ENCODE peak calls at places on chromosome 9, in four cellular contexts. One of them, this sample, is unnamed.

GRCh38 chr9:108002296-108003056 is 512.9 kb upstream of the KLF4 start:
- DNase-seq in cardiac fibroblast: peak; percentile 34
- DNase-seq in fibroblast of mammary gland: peak; percentile 34
- DNase-seq in GM10248: no peak
- DNase-seq in this sample: no peak

GRCh38 chr9:91844170-91844569 is 105.9 kb downstream of the ROR2 start:
- DNase-seq in cardiac fibroblast: no peak
- DNase-seq in fibroblast of mammary gland: no peak
- DNase-seq in GM10248: no peak
- DNase-seq in this sample: no peak

GRCh38 chr9:136643596-136644342 is 18.9 kb upstream of the EGFL7 start:
- DNase-seq in GM10248: no peak
- DNase-seq in fibroblast of mammary gland: no peak
- DNase-seq in cardiac fibroblast: no peak
- DNase-seq in this sample: no peak

GRCh38 chr9:35661756-35662350 is 3.1 kb downstream of the ARHGEF39 start:
- DNase-seq in fibroblast of mammary gland: no peak
- DNase-seq in cardiac fibroblast: no peak
- DNase-seq in GM10248: no peak
- DNase-seq in this sample: no peak

GRCh38 chr9:5489630-5490484 is 20.5 kb upstream of the PDCD1LG2 start:
- DNase-seq in fibroblast of mammary gland: no peak
- DNase-seq in cardiac fibroblast: no peak
- DNase-seq in GM10248: no peak
- DNase-seq in this sample: no peak

GRCh38 chr9:26175264-26175663 is 497.0 kb upstream of the TUSC1 start:
- DNase-seq in GM10248: no peak
- DNase-seq in fibroblast of mammary gland: peak; percentile 10
- DNase-seq in cardiac fibroblast: peak; percentile 5
- DNase-seq in this sample: no peak

GRCh38 chr9:6566409-6567139 is 79.0 kb downstream of the GLDC start:
- DNase-seq in cardiac fibroblast: peak; percentile 99
- DNase-seq in fibroblast of mammary gland: peak; percentile 99
- DNase-seq in GM10248: peak; percentile 28
- DNase-seq in this sample: peak; percentile 98

GRCh38 chr9:106846847-106847246 is 16.1 kb upstream of the ZNF462 start:
- DNase-seq in GM10248: no peak
- DNase-seq in fibroblast of mammary gland: peak; percentile 67
- DNase-seq in cardiac fibroblast: peak; percentile 83
- DNase-seq in this sample: peak; percentile 80

GRCh38 chr9:5718296-5719032 is 89.6 kb downstream of the RIC1 start:
- DNase-seq in fibroblast of mammary gland: peak; percentile 43
- DNase-seq in cardiac fibroblast: no peak
- DNase-seq in GM10248: no peak
- DNase-seq in this sample: no peak

GRCh38 chr9:115715656-115716055 is 437.9 kb upstream of the PAPPA start:
- DNase-seq in cardiac fibroblast: peak; percentile 36
- DNase-seq in fibroblast of mammary gland: peak; percentile 36
- DNase-seq in GM10248: no peak
- DNase-seq in this sample: no peak

GRCh38 chr9:99588299-99588698 is 233.4 kb upstream of the NR4A3 start:
- DNase-seq in fibroblast of mammary gland: no peak
- DNase-seq in GM10248: no peak
- DNase-seq in cardiac fibroblast: no peak
- DNase-seq in this sample: no peak

GRCh38 chr9:114682846-114683245 is 854 bp upstream of the TEX48 start:
- DNase-seq in GM10248: no peak
- DNase-seq in cardiac fibroblast: no peak
- DNase-seq in fibroblast of mammary gland: no peak
- DNase-seq in this sample: no peak

GRCh38 chr9:111052831-111053230 is 14.6 kb upstream of the LPAR1 start:
- DNase-seq in cardiac fibroblast: peak; percentile 71
- DNase-seq in fibroblast of mammary gland: no peak
- DNase-seq in GM10248: no peak
- DNase-seq in this sample: no peak

GRCh38 chr9:107174441-107174840 is 108.6 kb upstream of the RAD23B start:
- DNase-seq in GM10248: no peak
- DNase-seq in cardiac fibroblast: peak; percentile 14
- DNase-seq in fibroblast of mammary gland: peak; percentile 26
- DNase-seq in this sample: no peak

GRCh38 chr9:5846501-5846921 is 13.6 kb upstream of the ERMP1 start:
- DNase-seq in fibroblast of mammary gland: peak; percentile 56
- DNase-seq in GM10248: no peak
- DNase-seq in cardiac fibroblast: peak; percentile 72
- DNase-seq in this sample: peak; percentile 78

GRCh38 chr9:3845549-3845948 is 319.7 kb upstream of the RFX3 start:
- DNase-seq in cardiac fibroblast: no peak
- DNase-seq in fibroblast of mammary gland: no peak
- DNase-seq in GM10248: no peak
- DNase-seq in this sample: no peak

GRCh38 chr9:128810873-128811272 is 7.4 kb upstream of the ENDOG start:
- DNase-seq in cardiac fibroblast: no peak
- DNase-seq in GM10248: no peak
- DNase-seq in fibroblast of mammary gland: no peak
- DNase-seq in this sample: no peak

GRCh38 chr9:20623021-20623747 is 885 bp upstream of the MLLT3 start:
- DNase-seq in cardiac fibroblast: no peak
- DNase-seq in GM10248: peak; percentile 22
- DNase-seq in fibroblast of mammary gland: no peak
- DNase-seq in this sample: peak; percentile 19

GRCh38 chr9:86424246-86424891 is 70.2 kb upstream of the TUT7 start:
- DNase-seq in cardiac fibroblast: peak; percentile 26
- DNase-seq in fibroblast of mammary gland: peak; percentile 54
- DNase-seq in GM10248: no peak
- DNase-seq in this sample: no peak

DNA sequence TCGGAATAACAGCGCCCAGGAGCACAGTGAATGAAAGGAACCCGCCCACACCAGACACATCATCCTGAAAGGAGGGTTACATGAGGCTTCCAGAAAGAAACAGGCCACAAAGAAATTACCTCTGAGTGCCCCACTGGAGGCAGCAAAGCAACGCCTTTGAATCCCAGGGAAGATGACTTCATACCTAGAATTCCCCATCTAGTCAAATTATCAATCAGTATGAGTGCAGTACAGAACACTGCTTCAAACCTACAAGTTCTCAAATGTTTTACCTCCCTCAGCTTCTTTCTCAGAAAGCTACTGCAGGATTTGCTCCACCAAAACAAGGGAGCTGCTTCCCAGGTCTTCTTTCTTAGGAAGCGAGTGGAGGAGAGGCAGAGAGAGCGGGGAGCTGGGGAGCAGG is 87.2 kb downstream of the SEMA4D start:
- DNase-seq in GM10248: peak; percentile 80
- DNase-seq in cardiac fibroblast: no peak
- DNase-seq in fibroblast of mammary gland: peak; percentile 10
- DNase-seq in this sample: peak; percentile 38
- TF ChIP-seq CTCF in GM10248: peak; percentile 14
- TF ChIP-seq CTCF in cardiac fibroblast: no peak
- TF ChIP-seq CTCF in fibroblast of mammary gland: no peak
- TF ChIP-seq CTCF in this sample: no peak

DNA sequence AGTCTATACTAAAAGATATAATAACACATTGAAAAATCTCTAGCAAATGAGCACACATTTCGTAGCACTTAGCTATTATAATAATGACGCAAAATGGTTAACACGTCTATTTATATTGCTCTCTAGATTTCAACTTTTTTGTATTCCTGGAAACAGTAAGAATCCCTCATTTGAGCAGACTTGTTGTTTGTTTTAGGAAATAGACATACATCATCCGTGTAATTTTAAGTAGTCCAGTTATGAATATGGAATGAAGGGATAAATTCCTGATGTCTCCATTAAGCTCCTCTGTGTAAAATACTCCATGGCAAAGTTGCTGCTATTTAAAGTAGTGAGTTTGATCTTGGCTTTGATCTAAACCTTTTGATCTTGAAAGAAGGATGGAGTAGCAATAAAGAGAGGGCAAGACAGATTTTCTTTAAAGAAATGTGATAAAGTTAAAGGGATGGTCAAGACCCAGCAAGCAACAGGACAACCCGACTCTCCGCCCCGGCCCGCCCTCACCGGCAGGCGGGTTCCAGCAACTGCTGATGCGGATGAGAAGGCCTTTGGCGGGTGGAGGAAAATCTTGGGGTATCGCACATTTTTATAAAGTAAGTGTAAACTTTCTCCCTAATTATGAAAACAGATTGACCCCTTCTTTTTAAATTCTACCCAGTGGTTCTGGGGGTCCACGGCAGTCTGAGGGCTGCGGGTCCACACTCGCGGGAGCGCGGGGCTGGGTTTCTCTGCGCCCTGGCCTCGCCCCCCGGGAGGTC is 277.4 kb downstream of the AOPEP start:
- DNase-seq in fibroblast of mammary gland: peak; percentile 48
- DNase-seq in cardiac fibroblast: peak; percentile 69
- DNase-seq in GM10248: peak; percentile 58
- DNase-seq in this sample: peak; percentile 57
- TF ChIP-seq CTCF in fibroblast of mammary gland: peak; percentile 9
- TF ChIP-seq CTCF in cardiac fibroblast: peak; percentile 34
- TF ChIP-seq CTCF in GM10248: no peak
- TF ChIP-seq CTCF in this sample: no peak

GRCh38 chr9:96399335-96399633 is 15.8 kb upstream of the SLC35D2 start:
- DNase-seq in fibroblast of mammary gland: no peak
- DNase-seq in cardiac fibroblast: no peak
- DNase-seq in GM10248: no peak
- DNase-seq in this sample: no peak
- TF ChIP-seq CTCF in fibroblast of mammary gland: no peak
- TF ChIP-seq CTCF in cardiac fibroblast: no peak
- TF ChIP-seq CTCF in GM10248: no peak
- TF ChIP-seq CTCF in this sample: no peak

GRCh38 chr9:2228132-2228531 is 213.0 kb downstream of the SMARCA2 start:
- DNase-seq in GM10248: no peak
- DNase-seq in fibroblast of mammary gland: peak; percentile 23
- DNase-seq in cardiac fibroblast: peak; percentile 30
- DNase-seq in this sample: peak; percentile 34
- TF ChIP-seq CTCF in GM10248: peak; percentile 4
- TF ChIP-seq CTCF in fibroblast of mammary gland: peak; percentile 30
- TF ChIP-seq CTCF in cardiac fibroblast: peak; percentile 33
- TF ChIP-seq CTCF in this sample: no peak

GRCh38 chr9:37942616-37943328 is 38.8 kb upstream of the SLC25A51 start:
- DNase-seq in fibroblast of mammary gland: no peak
- DNase-seq in cardiac fibroblast: no peak
- DNase-seq in GM10248: no peak
- DNase-seq in this sample: peak; percentile 36

GRCh38 chr9:37943329-37944265 is 39.7 kb upstream of the SLC25A51 start:
- DNase-seq in cardiac fibroblast: peak; percentile 87
- DNase-seq in GM10248: no peak
- DNase-seq in fibroblast of mammary gland: peak; percentile 91
- DNase-seq in this sample: peak; percentile 88

GRCh38 chr9:37938121-37938906 is 34.4 kb upstream of the SLC25A51 start:
- DNase-seq in fibroblast of mammary gland: peak; percentile 83
- DNase-seq in GM10248: no peak
- DNase-seq in cardiac fibroblast: peak; percentile 75
- DNase-seq in this sample: peak; percentile 66

GRCh38 chr9:37939575-37940095 is 35.7 kb upstream of the SLC25A51 start:
- DNase-seq in GM10248: no peak
- DNase-seq in cardiac fibroblast: no peak
- DNase-seq in fibroblast of mammary gland: peak; percentile 24
- DNase-seq in this sample: no peak

DNA sequence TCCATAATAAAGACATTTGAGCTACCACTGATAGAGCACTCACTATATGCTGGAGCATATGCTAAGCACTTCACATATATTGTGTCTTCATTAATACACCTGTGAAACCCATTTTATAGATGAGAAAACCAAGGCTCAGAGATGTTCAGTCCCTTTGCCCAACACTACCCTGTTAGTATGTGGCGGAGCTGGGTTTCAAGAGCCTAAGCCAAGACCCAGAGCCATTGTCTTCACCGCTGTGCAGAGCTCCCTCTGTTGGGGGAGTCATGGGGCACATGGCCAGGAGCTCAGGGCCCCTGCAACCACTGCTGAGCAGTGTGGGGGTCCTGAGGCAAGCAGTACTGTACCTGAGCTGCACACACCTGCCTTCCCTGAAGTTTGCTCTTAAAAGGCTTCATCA is 37.3 kb upstream of the SLC25A51 start:
- DNase-seq in GM10248: no peak
- DNase-seq in cardiac fibroblast: no peak
- DNase-seq in fibroblast of mammary gland: no peak
- DNase-seq in this sample: no peak
- TF ChIP-seq CTCF in GM10248: no peak
- TF ChIP-seq CTCF in cardiac fibroblast: no peak
- TF ChIP-seq CTCF in fibroblast of mammary gland: no peak
- TF ChIP-seq CTCF in this sample: no peak